ENCODE peak calls at places on chromosomes 12 and 14, in four cellular contexts. S is thoracic aorta, Y is lung, U is heart left ventricle. P is an unnamed sample. For H3K4me1, the result is how much of the 10 kb centered on the place peaks cover.

GRCh38 chr12:106133136-106134087 is 5.3 kb downstream of the NUAK1 start:
- DNase-seq in U (no peak), Y (no peak), S (no peak), P (no peak)

GRCh38 chr14:101478096-101478495 is 83.2 kb upstream of the DIO3 start:
- DNase-seq in U (no peak), S (no peak), Y (no peak), P (peak)

GRCh38 chr12:42762395-42762925 is 172.9 kb upstream of the PRICKLE1 start:
- DNase-seq in Y (no peak), S (no peak), U (no peak), P (no peak)

GRCh38 chr14:95234426-95234825 is 77.1 kb upstream of the DICER1 start:
- DNase-seq in Y (no peak), S (no peak), U (no peak), P (no peak)

GRCh38 chr12:50555471-50555885 is 50.7 kb downstream of the DIP2B start:
- DNase-seq in U (no peak), S (no peak), Y (no peak), P (no peak)

GRCh38 chr14:61140872-61141271 is 140.3 kb downstream of the TMEM30B start:
- DNase-seq in U (no peak), S (no peak), Y (no peak), P (no peak)

GRCh38 chr12:49750994-49751393 is 9.6 kb downstream of the TMBIM6 start:
- DNase-seq in S (no peak), U (no peak), Y (no peak), P (no peak)

GRCh38 chr12:45695035-45695434 is 34.5 kb upstream of the ARID2 start:
- DNase-seq in Y (no peak), U (no peak), S (no peak), P (no peak)

GRCh38 chr14:51448831-51449665 is 202.7 kb upstream of the FRMD6 start:
- DNase-seq in S (peak), U (peak), Y (no peak), P (peak)

GRCh38 chr12:54417712-54418440 is 1.2 kb downstream of the ITGA5 start:
- DNase-seq in Y (no peak), U (peak), S (no peak), P (no peak)

GRCh38 chr12:106747973-106748436 is 26.5 kb upstream of the RIC8B start:
- DNase-seq in U (no peak), S (no peak), Y (no peak), P (no peak)

GRCh38 chr12:120367924-120368788 is 808 bp downstream of the MSI1 start:
- DNase-seq in S (no peak), Y (no peak), U (no peak), P (peak)

GRCh38 chr14:97319691-97320090 is 522.5 kb downstream of the VRK1 start:
- DNase-seq in S (no peak), Y (no peak), U (no peak), P (no peak)

GRCh38 chr12:56898938-56899337 is 35.3 kb downstream of the SDR9C7 start:
- DNase-seq in U (no peak), Y (no peak), S (no peak), P (no peak)

GRCh38 chr12:19778111-19778688 is 338.9 kb downstream of the AEBP2 start:
- DNase-seq in U (no peak), S (no peak), Y (no peak), P (no peak)

GRCh38 chr14:98959958-98960616 is 311.9 kb downstream of the BCL11B start:
- DNase-seq in Y (no peak), U (no peak), S (no peak), P (no peak)

GRCh38 chr12:51183816-51184215 is 10.9 kb upstream of the TFCP2 start:
- DNase-seq in U (peak), Y (no peak), S (no peak), P (peak)

GRCh38 chr12:131061041-131061806 is 107.5 kb downstream of the ADGRD1 start:
- DNase-seq in U (peak), S (no peak), Y (no peak), P (no peak)

GRCh38 chr14:101876539-101876938 is 87.8 kb upstream of the DYNC1H1 start:
- DNase-seq in Y (peak), S (peak), U (peak), P (peak)

GRCh38 chr12:51593539-51593938 is 2.5 kb downstream of the SCN8A start:
- DNase-seq in U (peak), Y (no peak), S (no peak), P (peak)

GRCh38 chr12:1422604-1423315 is 171.6 kb downstream of the FBXL14 start:
- DNase-seq in S (no peak), Y (no peak), U (no peak), P (no peak)

GRCh38 chr14:77542349-77543239 is 44.0 kb upstream of the ISM2 start:
- DNase-seq in Y (no peak), S (no peak), U (no peak), P (no peak)

GRCh38 chr14:89221109-89221508 is 195.9 kb downstream of the FOXN3 start:
- DNase-seq in S (no peak), Y (no peak), U (no peak), P (no peak)

GRCh38 chr14:31505411-31505810 is 17.6 kb upstream of the GPR33 start:
- DNase-seq in Y (no peak), S (no peak), U (no peak), P (no peak)

GRCh38 chr12:79001404-79001803 is 136.8 kb downstream of the SYT1 start:
- DNase-seq in U (no peak), Y (no peak), S (no peak), P (no peak)

GRCh38 chr14:104593241-104593701 is 11.3 kb downstream of the TMEM179 start:
- DNase-seq in Y (no peak), U (no peak), S (no peak), P (no peak)

GRCh38 chr12:26610774-26611173 is 222.2 kb downstream of the ITPR2 start:
- DNase-seq in S (no peak), U (no peak), Y (no peak), P (no peak)

GRCh38 chr12:103771466-103771865 is 69.6 kb downstream of the NT5DC3 start:
- DNase-seq in Y (peak), U (no peak), S (no peak), P (peak)

GRCh38 chr12:79685068-79685467 is 5.7 kb downstream of the PAWR start:
- DNase-seq in U (no peak), Y (no peak), S (no peak), P (no peak)

GRCh38 chr12:128509170-128509569 is 242.2 kb downstream of the TMEM132C start:
- DNase-seq in U (no peak), Y (no peak), S (no peak), P (no peak)

GRCh38 chr12:14930299-14930698 is 8.0 kb downstream of the ERP27 start:
- DNase-seq in U (no peak), Y (no peak), S (no peak), P (no peak)

GRCh38 chr14:78278464-78278863 is 108.3 kb downstream of the NRXN3 start:
- DNase-seq in U (no peak), Y (no peak), S (no peak), P (no peak)

GRCh38 chr14:93035585-93035916 is 80.2 kb downstream of the ITPK1 start:
- DNase-seq in S (no peak), U (no peak), Y (no peak), P (no peak)

GRCh38 chr14:93036652-93037341 is 78.9 kb downstream of the ITPK1 start:
- DNase-seq in Y (no peak), S (no peak), U (no peak), P (no peak)

GRCh38 chr14:93035917-93036651 is 79.6 kb downstream of the ITPK1 start:
- DNase-seq in S (no peak), Y (no peak), U (peak), P (no peak)

GRCh38 chr14:93039649-93040315 is 75.9 kb downstream of the ITPK1 start:
- DNase-seq in Y (peak), U (no peak), S (no peak), P (no peak)

DNA sequence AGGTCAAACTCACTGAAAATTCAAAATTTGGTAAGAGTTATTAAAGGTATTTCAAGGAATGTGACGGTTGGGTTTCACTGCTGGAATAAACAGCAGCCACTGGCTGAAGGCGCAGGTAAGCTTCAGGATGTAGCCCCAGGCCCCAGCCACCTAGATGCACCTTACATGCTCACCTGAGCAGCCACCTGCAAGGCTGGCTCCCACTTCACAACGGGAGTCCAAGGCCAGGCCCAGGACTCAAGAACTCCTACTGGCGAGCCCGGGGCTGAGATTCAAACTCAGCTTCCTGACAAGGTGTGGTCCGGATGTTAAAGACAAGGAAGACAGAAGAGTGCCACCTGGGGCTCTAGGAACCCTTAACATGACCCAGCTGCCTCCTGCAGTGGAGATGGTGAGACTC is 78.4 kb downstream of the ITPK1 start:
- DNase-seq in S (no peak), U (no peak), Y (no peak), P (no peak)
- H3K4me1 ChIP-seq in S (under half), U (half or more), Y (under half), P (half or more)

GRCh38 chr14:68891851-68892660 is 87.0 kb downstream of the ACTN1 start:
- DNase-seq in Y (no peak), S (no peak), U (no peak), P (no peak)
- H3K4me1 ChIP-seq in Y (under half), S (under half), U (under half), P (under half)

DNA sequence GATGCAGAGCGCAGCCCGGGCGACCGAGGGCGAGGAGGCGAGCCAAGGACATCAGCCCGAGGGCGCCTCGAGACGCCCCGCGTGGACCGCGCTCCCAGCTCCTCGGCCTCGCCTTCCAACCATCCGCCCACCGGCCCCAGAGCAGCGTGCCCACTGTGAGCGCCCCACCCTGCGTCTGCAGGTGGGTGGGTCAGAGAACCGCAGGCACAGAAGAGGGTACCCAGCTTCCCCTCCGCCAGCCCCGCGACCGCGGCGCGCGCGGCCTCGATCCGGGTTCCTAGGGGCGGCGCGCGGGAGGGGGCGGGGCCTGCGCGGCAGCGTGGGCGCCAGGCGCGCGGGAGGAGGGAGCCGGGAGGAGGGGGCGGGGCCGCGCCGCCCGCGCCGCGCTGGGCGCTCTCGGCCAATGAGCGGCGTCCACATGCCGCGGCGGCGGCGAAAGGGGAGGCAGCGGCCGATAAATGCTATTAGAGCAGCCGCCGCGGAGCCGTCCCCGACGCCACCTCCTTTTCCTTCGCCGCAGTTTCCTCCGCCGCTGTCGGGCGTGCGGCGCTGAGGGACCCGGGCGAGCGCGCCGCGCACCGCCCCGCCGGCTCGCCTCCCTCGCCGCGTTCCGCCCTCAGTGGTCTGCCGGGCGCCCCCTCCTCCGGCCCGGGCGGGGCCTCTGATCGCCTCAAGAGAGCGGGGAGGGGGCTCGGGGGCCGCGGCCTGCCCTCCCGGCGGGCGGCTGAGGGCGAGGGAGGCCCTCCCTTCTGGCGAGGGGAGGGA is at the start of gene ATP2A2:
- DNase-seq in Y (peak), S (peak), U (peak), P (peak)
- H3K4me1 ChIP-seq in Y (under half), S (under half), U (under half), P (under half)

GRCh38 chr12:59059401-59059935 is 139.2 kb upstream of the LRIG3 start:
- DNase-seq in Y (no peak), S (no peak), U (no peak), P (no peak)

GRCh38 chr12:59055204-59055839 is 135.0 kb upstream of the LRIG3 start:
- DNase-seq in Y (no peak), U (no peak), S (no peak), P (no peak)

DNA sequence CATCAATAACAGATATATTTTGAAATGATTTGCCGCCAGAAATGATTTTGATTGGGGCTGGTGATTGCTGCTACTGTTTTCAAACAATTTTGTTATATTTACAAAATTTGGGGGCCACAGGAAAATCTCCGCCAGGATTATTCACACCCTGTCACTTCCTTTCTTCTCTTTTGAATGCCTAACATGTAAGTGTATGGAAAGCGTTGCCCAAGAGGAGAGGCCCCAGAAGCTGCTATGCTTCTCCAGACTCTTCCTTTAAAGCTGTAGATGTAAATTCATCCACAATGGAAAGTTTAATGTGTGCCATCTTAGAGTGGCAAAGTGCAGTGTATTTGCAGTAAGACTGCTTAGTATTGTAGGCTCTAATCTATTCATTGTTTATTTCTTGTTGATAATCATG is 136.6 kb upstream of the LRIG3 start:
- DNase-seq in U (no peak), S (no peak), Y (no peak), P (no peak)
- H3K4me1 ChIP-seq in U (under half), S (under half), Y (under half), P (under half)